ENCODE peak calls at places on chromosomes 5 and 9, in five cellular contexts. Y is mesenteric fat pad, W is BJ, P is H54, V is NCI-H748 treated with DMSO at 0.1 percent for 48 hours. T is an unnamed sample.

GRCh38 chr9:2599896-2600295 is 21.7 kb upstream of the VLDLR start:
- DNase-seq in W (no peak), P (no peak), Y (no peak), V (no peak), T (no peak)

GRCh38 chr9:35844628-35845301 is 15.7 kb downstream of the TMEM8B start:
- DNase-seq in W (peak), V (no peak), P (peak), Y (no peak), T (peak)

GRCh38 chr9:79012561-79012960 is 559.2 kb upstream of the TLE4 start:
- DNase-seq in P (peak), V (no peak), Y (no peak), W (peak), T (no peak)

GRCh38 chr5:11584008-11584407 is 320.2 kb downstream of the CTNND2 start:
- DNase-seq in V (no peak), Y (no peak), W (no peak), P (peak), T (no peak)

GRCh38 chr9:92631452-92632211 is 38.3 kb downstream of the IPPK start:
- DNase-seq in V (no peak), W (no peak), P (no peak), Y (peak), T (no peak)

GRCh38 chr9:126342621-126343031 is 16.0 kb downstream of the MVB12B start:
- DNase-seq in Y (no peak), W (no peak), P (no peak), V (no peak), T (no peak)

GRCh38 chr5:154778534-154778933 is 23.4 kb downstream of the LARP1 start:
- DNase-seq in P (no peak), W (no peak), V (no peak), Y (no peak), T (no peak)

GRCh38 chr5:168598639-168599038 is 19.5 kb upstream of the PANK3 start:
- DNase-seq in Y (no peak), V (no peak), W (no peak), P (no peak), T (no peak)

GRCh38 chr9:74644015-74644414 is 146.9 kb downstream of the RORB start:
- DNase-seq in Y (no peak), V (no peak), W (no peak), P (no peak), T (no peak)

GRCh38 chr5:173441053-173441628 is 112.9 kb upstream of the STC2 start:
- DNase-seq in Y (no peak), W (no peak), P (no peak), V (no peak), T (no peak)

GRCh38 chr9:124297553-124297905 is 39.8 kb downstream of the NEK6 start:
- DNase-seq in W (peak), V (no peak), P (peak), Y (no peak), T (peak)

GRCh38 chr9:3517377-3518048 is 8.3 kb downstream of the RFX3 start:
- DNase-seq in Y (no peak), V (no peak), P (no peak), W (no peak), T (no peak)

GRCh38 chr5:169160405-169160901 is 140.5 kb downstream of the SLIT3 start:
- DNase-seq in P (no peak), Y (no peak), V (no peak), W (no peak), T (no peak)

GRCh38 chr5:138873886-138874200 is 1.3 kb downstream of the LRRTM2 start:
- DNase-seq in W (no peak), Y (no peak), P (no peak), V (no peak), T (no peak)

GRCh38 chr9:6877671-6878161 is 119.9 kb downstream of the KDM4C start:
- DNase-seq in Y (no peak), W (peak), V (no peak), P (peak), T (no peak)

GRCh38 chr5:69217154-69217731 is 17.4 kb upstream of the CDK7 start:
- DNase-seq in P (no peak), V (no peak), Y (no peak), W (no peak), T (no peak)

GRCh38 chr5:59709346-59709821 is 184.1 kb downstream of the PDE4D start:
- DNase-seq in W (no peak), Y (no peak), V (no peak), P (no peak), T (no peak)

GRCh38 chr9:72271617-72272478 is 93.2 kb downstream of the ZFAND5 start:
- DNase-seq in W (no peak), Y (no peak), P (peak), V (peak), T (peak)

GRCh38 chr5:144273232-144274027 is 102.8 kb downstream of the KCTD16 start:
- DNase-seq in Y (no peak), P (no peak), V (no peak), W (no peak), T (no peak)

GRCh38 chr5:176642675-176643490 is 4.4 kb upstream of the TSPAN17 start:
- DNase-seq in Y (no peak), W (no peak), V (no peak), P (no peak), T (no peak)

GRCh38 chr5:171313481-171314206 is 4.6 kb downstream of the TLX3 start:
- DNase-seq in W (no peak), Y (peak), P (no peak), V (no peak), T (no peak)

GRCh38 chr9:136848393-136849037 is 694 bp upstream of the PHPT1 start:
- DNase-seq in W (no peak), V (peak), P (peak), Y (no peak), T (no peak)

GRCh38 chr5:82381591-82381990 is 103.4 kb upstream of the RPS23 start:
- DNase-seq in Y (no peak), W (no peak), V (no peak), P (no peak), T (no peak)

GRCh38 chr9:16730162-16730561 is 140.3 kb downstream of the BNC2 start:
- DNase-seq in P (no peak), W (no peak), Y (no peak), V (no peak), T (no peak)

T was measured in prostate gland.